ENCODE peak calls at places on chromosomes 1 and 21, in four cellular contexts. C is body of pancreas, Q is Peyer's patch, G is stomach. I is an unnamed sample. For H3K4me1, the result is how much of the 10 kb centered on the place peaks cover.

GRCh38 chr1:204837440-204838084 is 33.1 kb upstream of the NFASC start:
- DNase-seq in G (no peak), Q (no peak), C (peak), I (no peak)

GRCh38 chr21:42289926-42290325 is 25.3 kb downstream of the TFF3 start:
- DNase-seq in G (no peak), C (no peak), Q (peak), I (peak)

GRCh38 chr1:50285994-50286393 is 137.2 kb downstream of the DMRTA2 start:
- DNase-seq in G (no peak), C (no peak), Q (no peak), I (no peak)

GRCh38 chr1:243434594-243434993 is 178.8 kb downstream of the SDCCAG8 start:
- DNase-seq in C (no peak), G (no peak), Q (no peak), I (no peak)

GRCh38 chr1:41842282-41842681 is 76.4 kb downstream of the HIVEP3 start:
- DNase-seq in G (no peak), Q (no peak), C (no peak), I (no peak)

GRCh38 chr1:89022167-89022959 is at the start of gene GBP3:
- DNase-seq in G (no peak), Q (peak), C (no peak), I (no peak)

GRCh38 chr1:46519209-46519608 is 29.6 kb downstream of the DMBX1 start:
- DNase-seq in G (no peak), Q (no peak), C (no peak), I (no peak)

GRCh38 chr1:163761898-163762297 is 440.1 kb downstream of the NUF2 start:
- DNase-seq in Q (no peak), G (no peak), C (no peak), I (no peak)

GRCh38 chr1:51610637-51611036 is 6.3 kb upstream of the OSBPL9 start:
- DNase-seq in Q (no peak), C (no peak), G (no peak), I (no peak)

GRCh38 chr1:94531664-94532063 is 9.9 kb downstream of the F3 start:
- DNase-seq in C (no peak), G (no peak), Q (no peak), I (no peak)

GRCh38 chr1:25896266-25896665 is 10.0 kb downstream of the STMN1 start:
- DNase-seq in C (no peak), G (no peak), Q (no peak), I (no peak)

GRCh38 chr21:39484711-39485264 is 33.0 kb downstream of the SH3BGR start:
- DNase-seq in G (no peak), Q (no peak), C (no peak), I (no peak)

DNA sequence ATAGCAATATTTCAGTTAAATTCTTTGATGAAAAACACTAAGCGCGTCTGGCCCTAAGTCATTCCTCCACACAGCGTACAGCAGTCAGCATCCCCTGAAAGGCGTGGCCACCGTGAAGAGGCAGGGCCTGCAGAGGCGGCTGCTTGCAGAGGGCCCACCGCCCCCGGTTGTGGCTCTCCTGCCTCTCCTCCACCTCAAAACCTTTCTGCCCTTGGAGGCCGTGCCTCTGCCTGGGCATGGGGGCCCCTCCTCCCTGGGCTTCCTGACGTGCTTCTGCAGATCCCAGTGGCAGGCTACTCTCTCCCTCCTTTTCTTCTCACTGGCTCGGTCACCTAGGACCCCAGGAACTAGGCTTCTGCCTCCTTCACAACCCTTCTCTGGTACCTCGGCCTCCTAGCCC is 16.2 kb downstream of the CLSTN1 start:
- DNase-seq in C (no peak), Q (no peak), G (no peak), I (no peak)
- H3K4me1 ChIP-seq in C (half or more), Q (under half), G (under half), I (under half)

DNA sequence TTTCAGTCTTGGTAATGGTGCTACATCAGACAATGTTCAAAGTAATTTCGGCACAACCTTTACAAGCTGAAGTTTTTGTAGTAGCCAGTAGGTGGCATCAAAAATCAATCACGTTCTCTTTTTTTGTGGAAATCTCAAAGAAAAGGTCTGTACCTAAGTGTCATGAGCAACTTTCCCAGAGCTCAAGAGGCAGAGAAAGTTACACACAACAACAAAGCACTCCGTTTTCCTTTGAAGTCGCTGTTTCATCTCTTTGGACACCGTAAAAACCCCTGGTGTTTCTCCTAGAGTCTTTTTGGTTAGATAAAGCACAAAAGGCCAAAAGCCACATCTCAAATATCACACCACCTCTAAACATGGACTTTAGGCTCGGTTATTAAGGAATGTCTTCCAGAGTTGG is 131.6 kb downstream of the LHX8 start:
- DNase-seq in G (no peak), C (no peak), Q (no peak), I (no peak)
- TF ChIP-seq CTCF in G (peak), C (peak), Q (peak), I (peak)

GRCh38 chr1:32771561-32772280 is 45.4 kb downstream of the YARS1 start:
- DNase-seq in C (no peak), G (no peak), Q (no peak), I (no peak)

GRCh38 chr1:32774464-32774808 is 42.7 kb downstream of the YARS1 start:
- DNase-seq in Q (no peak), G (no peak), C (no peak), I (no peak)

GRCh38 chr1:32772281-32773017 is 44.7 kb downstream of the YARS1 start:
- DNase-seq in Q (no peak), G (no peak), C (no peak), I (no peak)

GRCh38 chr1:32773764-32774463 is 43.2 kb downstream of the YARS1 start:
- DNase-seq in C (no peak), Q (no peak), G (no peak), I (no peak)

DNA sequence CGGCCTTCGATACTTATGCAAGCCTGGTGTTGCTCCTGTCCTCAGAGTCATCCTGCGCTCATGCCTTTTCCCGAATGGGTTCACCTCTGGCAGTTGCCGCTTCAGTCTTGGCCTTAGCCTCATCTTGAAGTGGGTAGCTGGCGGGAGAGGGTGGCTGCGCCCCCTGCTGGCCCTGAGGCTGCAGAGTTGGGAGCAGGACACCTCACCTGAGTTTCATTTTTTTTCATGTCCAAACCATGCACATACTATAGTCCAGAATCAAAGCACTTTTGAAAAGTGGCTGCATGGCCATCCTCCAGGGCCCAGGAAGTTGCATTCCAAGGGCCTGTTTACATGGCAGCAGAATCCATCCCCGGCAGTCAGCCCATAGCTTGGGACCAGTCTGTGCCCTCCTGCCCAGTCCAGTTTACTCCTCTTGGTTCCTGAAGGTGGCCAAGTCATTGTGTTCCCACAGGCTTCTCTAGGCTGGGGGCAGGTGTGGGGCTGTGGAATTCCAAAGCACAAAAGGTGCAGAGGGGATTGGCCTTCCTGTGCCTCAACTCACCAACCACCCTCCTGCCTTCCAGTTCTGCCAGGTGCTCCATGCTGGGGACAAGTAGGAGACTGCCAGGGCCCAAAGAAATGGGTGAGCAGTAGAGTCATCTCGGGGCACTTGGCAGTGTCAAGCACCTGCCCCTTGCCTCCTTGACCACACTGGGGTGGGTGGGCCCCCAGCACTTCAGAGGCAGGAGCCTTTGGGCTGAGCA is 44.0 kb downstream of the YARS1 start:
- DNase-seq in G (peak), C (peak), Q (peak), I (peak)
- TF ChIP-seq POLR2A in G (no peak), C (no peak), Q (no peak), I (no peak)

GRCh38 chr1:209650454-209650853 is 1.8 kb downstream of the LAMB3 start:
- DNase-seq in G (no peak), Q (no peak), C (no peak), I (no peak)

GRCh38 chr1:209646558-209646957 is 5.7 kb downstream of the LAMB3 start:
- DNase-seq in Q (no peak), G (no peak), C (no peak), I (no peak)

GRCh38 chr1:209648931-209649776 is 3.1 kb downstream of the LAMB3 start:
- DNase-seq in Q (no peak), C (no peak), G (peak), I (no peak)

GRCh38 chr1:209647212-209647611 is 5.0 kb downstream of the LAMB3 start:
- DNase-seq in C (no peak), G (no peak), Q (no peak), I (no peak)

GRCh38 chr1:209648366-209648765 is 3.9 kb downstream of the LAMB3 start:
- DNase-seq in Q (no peak), G (no peak), C (no peak), I (no peak)
- H3K4me1 ChIP-seq in Q (under half), G (half or more), C (half or more), I (under half)

I was measured in right lobe of liver.